ENCODE peak calls at places on chromosomes 4 and X, in five cellular contexts. One of them, this sample, is unnamed.

GRCh38 chr4:71004281-71004851 is 10.9 kb downstream of the DCK start:
- DNase-seq in cardiac muscle cell: peak
- DNase-seq in upper lobe of right lung: no peak
- DNase-seq in small intestine: no peak
- DNase-seq in cardiac fibroblast: no peak
- DNase-seq in this sample: no peak

GRCh38 chrX:43562372-43562771 is 93.7 kb upstream of the MAOA start:
- DNase-seq in cardiac muscle cell: no peak
- DNase-seq in upper lobe of right lung: no peak
- DNase-seq in small intestine: no peak
- DNase-seq in cardiac fibroblast: peak
- DNase-seq in this sample: no peak

GRCh38 chr4:80454561-80454960 is 119.0 kb downstream of the CFAP299 start:
- DNase-seq in cardiac muscle cell: no peak
- DNase-seq in upper lobe of right lung: no peak
- DNase-seq in small intestine: no peak
- DNase-seq in cardiac fibroblast: no peak
- DNase-seq in this sample: no peak

GRCh38 chr4:26197018-26197779 is 123.6 kb upstream of the RBPJ start:
- DNase-seq in cardiac muscle cell: no peak
- DNase-seq in upper lobe of right lung: no peak
- DNase-seq in small intestine: peak
- DNase-seq in cardiac fibroblast: peak
- DNase-seq in this sample: no peak

GRCh38 chr4:99564921-99565320 is 1.1 kb upstream of the TRMT10A start:
- DNase-seq in cardiac muscle cell: no peak
- DNase-seq in upper lobe of right lung: no peak
- DNase-seq in small intestine: no peak
- DNase-seq in cardiac fibroblast: no peak
- DNase-seq in this sample: no peak

GRCh38 chrX:139126493-139126892 is 404.0 kb upstream of the F9 start:
- DNase-seq in cardiac muscle cell: peak
- DNase-seq in upper lobe of right lung: no peak
- DNase-seq in small intestine: peak
- DNase-seq in cardiac fibroblast: no peak
- DNase-seq in this sample: peak

GRCh38 chrX:41512394-41512793 is 65.3 kb downstream of the NYX start:
- DNase-seq in cardiac muscle cell: no peak
- DNase-seq in upper lobe of right lung: no peak
- DNase-seq in small intestine: peak
- DNase-seq in cardiac fibroblast: no peak
- DNase-seq in this sample: no peak

GRCh38 chrX:92209936-92210335 is 430.8 kb downstream of the PCDH11X start:
- DNase-seq in cardiac muscle cell: no peak
- DNase-seq in upper lobe of right lung: no peak
- DNase-seq in small intestine: no peak
- DNase-seq in cardiac fibroblast: no peak
- DNase-seq in this sample: no peak

GRCh38 chr4:114028071-114028470 is 48.6 kb upstream of the ARSJ start:
- DNase-seq in cardiac muscle cell: no peak
- DNase-seq in upper lobe of right lung: no peak
- DNase-seq in small intestine: peak
- DNase-seq in cardiac fibroblast: peak
- DNase-seq in this sample: no peak

GRCh38 chr4:10095296-10095991 is 21.2 kb downstream of the WDR1 start:
- DNase-seq in cardiac muscle cell: no peak
- DNase-seq in upper lobe of right lung: no peak
- DNase-seq in small intestine: no peak
- DNase-seq in cardiac fibroblast: no peak
- DNase-seq in this sample: no peak
- H3K4me3 ChIP-seq in cardiac muscle cell: no peak
- H3K4me3 ChIP-seq in upper lobe of right lung: no peak
- H3K4me3 ChIP-seq in small intestine: no peak
- H3K4me3 ChIP-seq in cardiac fibroblast: no peak
- H3K4me3 ChIP-seq in this sample: no peak

GRCh38 chr4:139984459-139984858 is 169.5 kb downstream of the MAML3 start:
- DNase-seq in cardiac muscle cell: no peak
- DNase-seq in upper lobe of right lung: no peak
- DNase-seq in small intestine: no peak
- DNase-seq in cardiac fibroblast: no peak
- DNase-seq in this sample: no peak

GRCh38 chr4:139986621-139987510 is 167.1 kb downstream of the MAML3 start:
- DNase-seq in cardiac muscle cell: no peak
- DNase-seq in upper lobe of right lung: no peak
- DNase-seq in small intestine: no peak
- DNase-seq in cardiac fibroblast: peak
- DNase-seq in this sample: no peak

GRCh38 chr4:139986108-139986507 is 167.9 kb downstream of the MAML3 start:
- DNase-seq in cardiac muscle cell: no peak
- DNase-seq in upper lobe of right lung: no peak
- DNase-seq in small intestine: no peak
- DNase-seq in cardiac fibroblast: no peak
- DNase-seq in this sample: no peak

DNA sequence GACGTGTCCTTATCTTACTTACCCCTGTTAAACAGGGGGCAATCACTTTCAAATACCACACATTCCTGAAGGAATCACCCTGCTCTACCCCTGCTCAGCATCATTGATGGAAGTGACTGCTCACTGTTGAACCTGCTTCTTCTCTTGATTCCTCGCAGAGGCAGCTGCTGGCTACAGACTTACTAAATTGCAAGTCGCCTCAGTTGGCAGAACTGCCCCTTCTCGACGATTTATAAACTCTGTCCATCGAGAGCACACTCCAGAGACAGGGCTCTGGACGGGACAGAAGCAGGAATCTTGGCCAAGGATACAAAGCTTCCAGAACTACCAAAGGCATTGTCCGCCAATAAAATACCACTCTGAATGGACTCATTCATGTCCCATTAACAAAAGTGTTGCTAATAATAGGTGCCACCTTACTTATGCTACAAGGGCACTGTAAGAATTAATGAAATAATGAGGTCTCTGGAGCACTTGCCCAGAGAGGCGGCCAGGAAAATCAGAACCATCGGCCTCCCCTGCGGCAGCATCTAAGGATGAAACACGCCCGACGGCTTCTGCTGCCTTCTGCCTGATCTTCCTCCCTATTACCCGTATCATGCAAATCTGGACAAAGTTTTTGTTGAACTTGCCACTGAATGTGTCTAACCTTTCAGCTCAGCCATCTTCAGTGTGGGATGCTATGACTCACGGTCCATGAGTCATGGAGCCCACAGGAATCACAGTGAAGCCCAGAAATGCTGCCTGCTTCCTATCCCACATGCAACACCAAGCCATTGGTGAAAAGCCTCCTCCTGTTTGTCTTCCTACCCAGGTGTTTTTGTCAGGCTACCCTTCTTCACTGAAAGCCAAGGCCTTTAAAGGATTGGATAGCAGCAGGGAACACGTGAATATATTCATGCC is 164.9 kb downstream of the MAML3 start:
- DNase-seq in cardiac muscle cell: peak
- DNase-seq in upper lobe of right lung: no peak
- DNase-seq in small intestine: peak
- DNase-seq in cardiac fibroblast: peak
- DNase-seq in this sample: no peak
- H3K4me3 ChIP-seq in cardiac muscle cell: no peak
- H3K4me3 ChIP-seq in upper lobe of right lung: no peak
- H3K4me3 ChIP-seq in small intestine: no peak
- H3K4me3 ChIP-seq in cardiac fibroblast: no peak
- H3K4me3 ChIP-seq in this sample: no peak

GRCh38 chr4:40199179-40199670 is 2.4 kb downstream of the RHOH start:
- DNase-seq in cardiac muscle cell: no peak
- DNase-seq in upper lobe of right lung: no peak
- DNase-seq in small intestine: no peak
- DNase-seq in cardiac fibroblast: no peak
- DNase-seq in this sample: no peak
- H3K4me3 ChIP-seq in cardiac muscle cell: no peak
- H3K4me3 ChIP-seq in upper lobe of right lung: peak
- H3K4me3 ChIP-seq in small intestine: peak
- H3K4me3 ChIP-seq in cardiac fibroblast: no peak
- H3K4me3 ChIP-seq in this sample: no peak

GRCh38 chr4:107988763-107989035 is 990 bp upstream of the HADH start:
- DNase-seq in cardiac muscle cell: no peak
- DNase-seq in upper lobe of right lung: no peak
- DNase-seq in small intestine: no peak
- DNase-seq in cardiac fibroblast: no peak
- DNase-seq in this sample: no peak
- H3K4me3 ChIP-seq in cardiac muscle cell: no peak
- H3K4me3 ChIP-seq in upper lobe of right lung: no peak
- H3K4me3 ChIP-seq in small intestine: no peak
- H3K4me3 ChIP-seq in cardiac fibroblast: no peak
- H3K4me3 ChIP-seq in this sample: no peak

DNA sequence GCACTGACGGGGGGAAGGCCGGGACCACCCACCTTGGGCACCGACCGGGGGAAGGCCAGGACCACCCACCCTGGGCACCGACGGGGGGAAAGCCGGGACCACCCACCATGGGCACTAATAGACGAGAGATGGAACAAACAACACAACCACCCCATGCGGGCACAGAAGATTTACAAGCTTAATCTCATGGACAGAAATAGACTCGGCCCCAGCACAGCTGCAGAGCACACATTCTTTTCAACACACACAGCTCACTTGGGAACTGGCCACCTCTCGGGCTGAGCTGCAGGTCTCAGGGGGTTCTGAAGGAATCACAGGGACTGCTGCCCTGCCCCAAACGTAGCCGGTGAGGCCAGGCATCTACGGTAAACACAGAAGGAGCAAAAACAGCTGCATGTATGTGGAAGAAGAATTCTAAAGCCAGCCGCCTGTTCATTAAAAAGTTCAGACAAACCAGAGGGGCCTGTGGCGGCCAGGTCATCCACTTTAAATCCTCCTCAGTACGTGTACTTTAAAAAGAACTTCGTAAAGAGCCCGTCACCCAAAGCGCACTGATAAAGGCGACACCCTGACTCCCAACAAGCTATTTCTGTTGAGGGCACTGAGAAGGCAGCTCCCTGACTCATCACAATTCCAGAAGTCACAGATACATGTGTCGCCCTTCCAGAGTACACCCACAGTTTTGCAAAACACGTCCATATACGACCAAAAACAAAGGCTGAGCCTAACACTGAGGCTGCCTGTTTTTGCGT is 17.7 kb downstream of the PPP2R3B start:
- DNase-seq in cardiac muscle cell: peak
- DNase-seq in upper lobe of right lung: no peak
- DNase-seq in small intestine: no peak
- DNase-seq in cardiac fibroblast: peak
- DNase-seq in this sample: no peak
- H3K4me3 ChIP-seq in cardiac muscle cell: peak
- H3K4me3 ChIP-seq in upper lobe of right lung: no peak
- H3K4me3 ChIP-seq in small intestine: no peak
- H3K4me3 ChIP-seq in cardiac fibroblast: no peak
- H3K4me3 ChIP-seq in this sample: no peak

GRCh38 chr4:122728781-122729330 is 3.6 kb upstream of the BBS12 start:
- DNase-seq in cardiac muscle cell: peak
- DNase-seq in upper lobe of right lung: no peak
- DNase-seq in small intestine: no peak
- DNase-seq in cardiac fibroblast: peak
- DNase-seq in this sample: no peak

GRCh38 chr4:122739174-122739573 is 6.7 kb downstream of the BBS12 start:
- DNase-seq in cardiac muscle cell: no peak
- DNase-seq in upper lobe of right lung: no peak
- DNase-seq in small intestine: no peak
- DNase-seq in cardiac fibroblast: peak
- DNase-seq in this sample: no peak

GRCh38 chr4:122732329-122733026 is at the start of gene BBS12:
- DNase-seq in cardiac muscle cell: peak
- DNase-seq in upper lobe of right lung: peak
- DNase-seq in small intestine: peak
- DNase-seq in cardiac fibroblast: peak
- DNase-seq in this sample: peak

GRCh38 chr4:122731676-122732075 is 828 bp upstream of the BBS12 start:
- DNase-seq in cardiac muscle cell: no peak
- DNase-seq in upper lobe of right lung: no peak
- DNase-seq in small intestine: no peak
- DNase-seq in cardiac fibroblast: no peak
- DNase-seq in this sample: no peak

DNA sequence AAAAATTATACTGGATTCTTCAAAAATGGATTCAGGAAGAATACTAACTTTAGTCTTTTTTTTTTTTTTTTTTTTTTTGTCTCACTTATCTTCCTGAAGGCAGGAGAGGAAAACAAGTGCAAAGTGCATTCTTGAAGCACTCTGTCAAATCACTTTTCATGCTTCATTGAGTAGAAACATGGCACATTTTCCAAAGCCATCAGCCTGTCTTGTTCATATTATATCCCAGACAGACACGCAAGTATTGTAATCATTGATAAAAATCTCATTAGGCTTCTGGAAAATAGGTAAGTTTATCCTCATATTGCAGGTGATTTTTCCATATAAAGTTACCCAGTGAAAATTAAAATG is 1.3 kb downstream of the BBS12 start:
- DNase-seq in cardiac muscle cell: peak
- DNase-seq in upper lobe of right lung: no peak
- DNase-seq in small intestine: peak
- DNase-seq in cardiac fibroblast: no peak
- DNase-seq in this sample: no peak
- H3K4me3 ChIP-seq in cardiac muscle cell: peak
- H3K4me3 ChIP-seq in upper lobe of right lung: peak
- H3K4me3 ChIP-seq in small intestine: no peak
- H3K4me3 ChIP-seq in cardiac fibroblast: peak
- H3K4me3 ChIP-seq in this sample: no peak

GRCh38 chr4:74168841-74169240 is 10.9 kb downstream of the MTHFD2L start:
- DNase-seq in cardiac muscle cell: no peak
- DNase-seq in upper lobe of right lung: no peak
- DNase-seq in small intestine: no peak
- DNase-seq in cardiac fibroblast: no peak
- DNase-seq in this sample: no peak
- H3K4me3 ChIP-seq in cardiac muscle cell: no peak
- H3K4me3 ChIP-seq in upper lobe of right lung: no peak
- H3K4me3 ChIP-seq in small intestine: no peak
- H3K4me3 ChIP-seq in cardiac fibroblast: no peak
- H3K4me3 ChIP-seq in this sample: no peak

GRCh38 chr4:118276551-118276950 is 76.3 kb downstream of the PRSS12 start:
- DNase-seq in cardiac muscle cell: no peak
- DNase-seq in upper lobe of right lung: no peak
- DNase-seq in small intestine: peak
- DNase-seq in cardiac fibroblast: no peak
- DNase-seq in this sample: no peak
- H3K4me3 ChIP-seq in cardiac muscle cell: no peak
- H3K4me3 ChIP-seq in upper lobe of right lung: no peak
- H3K4me3 ChIP-seq in small intestine: no peak
- H3K4me3 ChIP-seq in cardiac fibroblast: no peak
- H3K4me3 ChIP-seq in this sample: no peak

This sample was measured in iPS DF 6.9.